ENCODE peak calls at places on chromosome 4, in ten cellular contexts. Q is BJ, O is OCI-M1, C is bronchial epithelial cell, E is substantia nigra, J is occipital lobe, L is NCI-H2081, R is pancreas, V is ascending aorta, H is RPMI8226. I is an unnamed sample.

GRCh38 chr4:122865421-122865820 is 38.8 kb downstream of the FGF2 start:
- DNase-seq in C (no peak), O (no peak), Q (no peak), J (no peak), H (no peak), L (no peak), R (no peak), V (no peak), E (no peak), I (no peak)

GRCh38 chr4:183409463-183409862 is 35.0 kb upstream of the CDKN2AIP start:
- DNase-seq in O (no peak), R (no peak), V (no peak), Q (no peak), L (no peak), C (no peak), H (no peak), E (no peak), J (no peak), I (no peak)

GRCh38 chr4:72286185-72286584 is 254.4 kb downstream of the NPFFR2 start:
- DNase-seq in E (no peak), L (peak), C (peak), R (no peak), O (peak), J (no peak), H (no peak), V (no peak), Q (no peak), I (no peak)

GRCh38 chr4:8285976-8286718 is 16.6 kb downstream of the HTRA3 start:
- DNase-seq in L (no peak), Q (no peak), C (no peak), O (no peak), H (no peak), V (no peak), E (no peak), R (no peak), J (no peak), I (no peak)

GRCh38 chr4:108799335-108799734 is 36.5 kb upstream of the ETNPPL start:
- DNase-seq in C (no peak), V (no peak), R (no peak), H (no peak), J (no peak), O (no peak), E (no peak), Q (no peak), L (no peak), I (no peak)

GRCh38 chr4:53832549-53832948 is 231.9 kb downstream of the CHIC2 start:
- DNase-seq in R (no peak), J (no peak), H (no peak), O (no peak), E (no peak), C (no peak), V (no peak), L (no peak), Q (no peak), I (no peak)

GRCh38 chr4:1297456-1298325 is 8.0 kb downstream of the MAEA start:
- DNase-seq in R (no peak), O (no peak), J (no peak), Q (no peak), E (no peak), V (no peak), L (no peak), C (no peak), H (no peak), I (no peak)

GRCh38 chr4:87114245-87115062 is 106.0 kb downstream of the KLHL8 start:
- DNase-seq in O (no peak), Q (no peak), V (no peak), E (no peak), C (no peak), J (no peak), L (no peak), H (no peak), R (no peak), I (no peak)

GRCh38 chr4:7513731-7514130 is 79.0 kb upstream of the PSAPL1 start:
- DNase-seq in C (no peak), L (no peak), V (no peak), R (no peak), Q (peak), E (no peak), H (no peak), O (no peak), J (peak), I (no peak)

GRCh38 chr4:19005211-19005610 is 983.7 kb upstream of the LCORL start:
- DNase-seq in E (no peak), Q (peak), R (no peak), O (no peak), H (no peak), J (no peak), V (no peak), C (no peak), L (no peak), I (no peak)

GRCh38 chr4:80010316-80010715 is 62.7 kb downstream of the ANTXR2 start:
- DNase-seq in Q (no peak), V (no peak), H (no peak), J (no peak), R (no peak), O (peak), L (no peak), C (no peak), E (no peak), I (no peak)

GRCh38 chr4:2886161-2886560 is 42.5 kb downstream of the ADD1 start:
- DNase-seq in O (no peak), R (no peak), V (no peak), J (no peak), L (no peak), H (no peak), E (no peak), C (no peak), Q (no peak), I (no peak)

GRCh38 chr4:107349266-107349665 is 313.2 kb upstream of the DKK2 start:
- DNase-seq in J (no peak), L (no peak), O (no peak), H (no peak), E (no peak), C (no peak), V (no peak), R (no peak), Q (peak), I (no peak)

GRCh38 chr4:173399016-173399415 is at the start of gene SCRG1:
- DNase-seq in O (no peak), C (no peak), V (no peak), Q (no peak), J (peak), L (no peak), E (peak), H (no peak), R (no peak), I (no peak)

GRCh38 chr4:4758708-4759107 is 100.8 kb upstream of the MSX1 start:
- DNase-seq in V (no peak), C (no peak), J (no peak), Q (no peak), E (no peak), H (no peak), R (no peak), L (no peak), O (no peak), I (no peak)

GRCh38 chr4:39037491-39037825 is 5.2 kb upstream of the TMEM156 start:
- DNase-seq in Q (no peak), E (no peak), J (no peak), C (peak), L (no peak), V (no peak), O (no peak), H (no peak), R (no peak), I (no peak)

GRCh38 chr4:168917150-168917779 is 92.8 kb downstream of the CBR4 start:
- DNase-seq in E (no peak), J (no peak), O (peak), H (peak), C (peak), V (no peak), R (no peak), L (peak), Q (no peak), I (no peak)

GRCh38 chr4:57039345-57039744 is 60.6 kb downstream of the POLR2B start:
- DNase-seq in O (no peak), R (no peak), L (no peak), E (no peak), Q (no peak), C (no peak), J (no peak), H (no peak), V (no peak), I (no peak)

GRCh38 chr4:102787944-102788343 is 27.2 kb upstream of the MANBA start:
- DNase-seq in C (no peak), Q (no peak), J (no peak), H (no peak), O (no peak), L (no peak), E (no peak), R (no peak), V (no peak), I (no peak)

GRCh38 chr4:189001283-189001970 is 862.2 kb downstream of the TRIML1 start:
- DNase-seq in H (peak), O (peak), J (no peak), R (no peak), L (no peak), Q (no peak), C (no peak), E (no peak), V (no peak), I (no peak)

GRCh38 chr4:124414641-124415040 is 297.9 kb downstream of the ANKRD50 start:
- DNase-seq in O (no peak), C (peak), E (no peak), J (no peak), R (no peak), Q (no peak), H (no peak), L (no peak), V (no peak), I (no peak)

GRCh38 chr4:177356191-177356590 is 46.5 kb downstream of the NEIL3 start:
- DNase-seq in H (no peak), E (no peak), V (no peak), L (no peak), C (peak), J (no peak), Q (no peak), R (no peak), O (no peak), I (no peak)

GRCh38 chr4:184355111-184355604 is 119.2 kb downstream of the IRF2 start:
- DNase-seq in L (no peak), Q (peak), C (peak), E (no peak), H (peak), V (peak), J (no peak), R (no peak), O (peak), I (peak)

GRCh38 chr4:21992330-21992729 is 43.8 kb upstream of the KCNIP4 start:
- DNase-seq in O (peak), C (no peak), Q (no peak), J (no peak), R (no peak), L (no peak), H (no peak), E (no peak), V (no peak), I (no peak)

GRCh38 chr4:101065346-101065745 is 282.0 kb downstream of the PPP3CA start:
- DNase-seq in V (no peak), J (no peak), Q (no peak), H (no peak), O (no peak), L (no peak), R (no peak), C (no peak), E (no peak), I (no peak)

GRCh38 chr4:78265006-78265405 is 207.9 kb downstream of the FRAS1 start:
- DNase-seq in V (no peak), L (no peak), R (no peak), H (no peak), E (no peak), O (no peak), C (no peak), Q (no peak), J (no peak), I (no peak)

GRCh38 chr4:148355442-148356123 is 86.6 kb downstream of the NR3C2 start:
- DNase-seq in C (no peak), E (no peak), H (no peak), J (no peak), V (no peak), O (no peak), R (no peak), Q (no peak), L (no peak), I (no peak)

GRCh38 chr4:41448935-41449334 is 89.0 kb upstream of the LIMCH1 start:
- DNase-seq in O (no peak), E (no peak), V (no peak), H (no peak), Q (no peak), L (no peak), J (no peak), C (no peak), R (peak), I (no peak)

GRCh38 chr4:64158648-64159326 is 250.5 kb downstream of the TECRL start:
- DNase-seq in H (peak), R (peak), E (peak), O (peak), Q (no peak), L (peak), J (peak), V (no peak), C (peak), I (peak)

GRCh38 chr4:16843831-16844508 is 54.5 kb downstream of the LDB2 start:
- DNase-seq in V (no peak), O (peak), Q (peak), J (no peak), C (peak), E (no peak), H (no peak), L (no peak), R (no peak), I (no peak)

GRCh38 chr4:86482851-86483490 is 111.1 kb upstream of the PTPN13 start:
- DNase-seq in J (no peak), Q (no peak), R (no peak), V (no peak), L (peak), E (no peak), O (peak), C (no peak), H (no peak), I (no peak)

GRCh38 chr4:89836031-89836777 is 757 bp downstream of the SNCA start:
- DNase-seq in C (no peak), H (no peak), V (no peak), E (peak), R (no peak), L (no peak), O (peak), J (peak), Q (no peak), I (no peak)

GRCh38 chr4:74451214-74451661 is 6.3 kb downstream of the AREG start:
- DNase-seq in V (no peak), J (no peak), L (no peak), O (peak), Q (no peak), R (no peak), H (no peak), C (peak), E (no peak), I (no peak)

GRCh38 chr4:74543247-74543670 is 98.3 kb downstream of the AREG start:
- DNase-seq in E (no peak), O (peak), V (no peak), L (no peak), Q (no peak), H (no peak), J (no peak), C (no peak), R (no peak), I (no peak)